ENCODE peak calls at places on chromosomes 7 and 10, in nine cellular contexts. C, R, M, B, E, P, W, T and J are unnamed samples.

GRCh38 chr7:107660381-107661080 is at the start of gene SLC26A4:
- DNase-seq in C (no peak), R (no peak), M (no peak), B (no peak), E (no peak), P (peak; percentile 81), W (no peak), T (no peak), J (no peak)

GRCh38 chr10:107434201-107434600 is 269.7 kb upstream of the SORCS1 start:
- DNase-seq in C (no peak), R (no peak), M (no peak), B (no peak), E (no peak), P (no peak), W (no peak), T (no peak), J (no peak)

GRCh38 chr7:66757939-66758338 is 17.4 kb downstream of the RABGEF1 start:
- DNase-seq in C (no peak), R (no peak), M (no peak), B (no peak), E (no peak), P (no peak), W (no peak), T (no peak), J (no peak)

GRCh38 chr10:112898540-112899395 is 51.3 kb upstream of the TCF7L2 start:
- DNase-seq in C (peak; percentile 66), R (no peak), M (no peak), B (no peak), E (peak; percentile 81), P (no peak), W (peak; percentile 71), T (no peak), J (peak; percentile 40)

GRCh38 chr7:158097511-158098124 is 490.0 kb downstream of the PTPRN2 start:
- DNase-seq in C (peak; percentile 14), R (peak; percentile 59), M (no peak), B (peak; percentile 28), E (no peak), P (peak; percentile 60), W (no peak), T (no peak), J (no peak)

GRCh38 chr7:1300636-1301035 is 68.0 kb downstream of the UNCX start:
- DNase-seq in C (no peak), R (no peak), M (no peak), B (no peak), E (no peak), P (peak; percentile 58), W (no peak), T (no peak), J (no peak)

GRCh38 chr10:103638948-103639347 is 145.4 kb downstream of the NEURL1 start:
- DNase-seq in C (no peak), R (no peak), M (no peak), B (no peak), E (no peak), P (no peak), W (no peak), T (no peak), J (no peak)

GRCh38 chr10:103057980-103058568 is 135.0 kb downstream of the NT5C2 start:
- DNase-seq in C (no peak), R (no peak), M (no peak), B (no peak), E (no peak), P (no peak), W (no peak), T (no peak), J (no peak)

GRCh38 chr7:50618281-50618680 is 53.1 kb upstream of the DDC start:
- DNase-seq in C (no peak), R (no peak), M (no peak), B (no peak), E (no peak), P (no peak), W (no peak), T (no peak), J (no peak)

GRCh38 chr7:124701955-124702354 is 63.6 kb downstream of the GPR37 start:
- DNase-seq in C (no peak), R (no peak), M (no peak), B (no peak), E (no peak), P (no peak), W (no peak), T (no peak), J (no peak)

GRCh38 chr7:151313857-151314256 is 27.8 kb upstream of the NUB1 start:
- DNase-seq in C (peak; percentile 54), R (no peak), M (peak; percentile 21), B (peak; percentile 72), E (no peak), P (peak; percentile 75), W (no peak), T (no peak), J (peak; percentile 29)

GRCh38 chr7:77985974-77986339 is 187.4 kb downstream of the PHTF2 start:
- DNase-seq in C (no peak), R (no peak), M (no peak), B (no peak), E (no peak), P (no peak), W (no peak), T (no peak), J (no peak)

GRCh38 chr10:72261323-72262018 is 12.3 kb upstream of the DDIT4 start:
- DNase-seq in C (peak; percentile 36), R (no peak), M (no peak), B (no peak), E (no peak), P (no peak), W (peak; percentile 35), T (peak; percentile 54), J (no peak)
- TF ChIP-seq POLR2A in C (no peak), R (no peak), M (no peak), B (no peak), E (no peak), P (no peak), W (peak; percentile 20), T (no peak), J (no peak)

GRCh38 chr10:29057712-29058426 is 231.0 kb upstream of the LYZL1 start:
- DNase-seq in C (no peak), R (no peak), M (peak; percentile 8), B (no peak), E (no peak), P (no peak), W (no peak), T (no peak), J (peak; percentile 61)
- TF ChIP-seq EP300 in C (no peak), R (no peak), M (no peak), B (no peak), E (no peak), P (no peak), W (no peak), T (no peak), J (no peak)

DNA sequence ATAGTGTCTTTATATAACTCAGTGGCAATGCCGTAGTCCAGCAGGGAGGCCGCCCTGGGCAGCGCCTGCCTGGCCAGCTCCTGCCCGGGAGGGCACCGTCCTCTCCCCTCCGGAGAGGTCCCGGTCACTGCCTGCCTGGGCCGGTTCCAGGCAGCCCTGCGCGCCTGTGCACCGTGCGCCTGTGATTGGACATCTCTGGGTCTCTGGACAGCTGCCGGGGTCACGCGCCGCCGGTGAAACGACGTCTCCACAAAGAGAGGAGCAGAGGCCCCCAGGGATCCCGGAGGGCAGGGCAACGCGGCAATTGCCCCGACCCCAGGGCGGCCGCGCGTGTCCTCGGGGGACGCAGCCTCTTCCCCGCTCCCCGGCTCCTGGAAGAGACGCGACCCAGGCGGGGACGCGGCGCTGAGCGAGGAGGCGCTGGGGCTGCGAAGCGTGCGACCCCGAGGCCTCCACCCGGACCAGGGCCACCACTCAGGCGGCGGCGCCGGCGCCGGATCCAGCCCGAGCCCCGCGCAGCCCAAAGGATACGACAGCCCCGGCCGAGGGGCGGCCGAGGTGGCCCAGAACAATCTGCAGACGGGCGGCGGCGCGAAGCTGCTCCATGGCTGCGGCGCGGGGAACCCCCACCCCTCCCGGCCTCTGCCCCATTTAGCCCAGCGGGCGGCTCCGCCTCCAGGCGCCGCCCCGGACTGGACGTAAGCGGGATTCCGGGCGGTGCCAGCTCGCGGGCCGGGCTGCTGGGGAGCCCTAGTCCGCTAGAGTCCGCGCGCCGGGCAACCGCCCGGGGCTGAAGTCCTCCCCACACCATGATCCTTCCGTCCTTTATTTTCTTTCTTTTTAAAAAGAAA is at the start of gene PHYH:
- DNase-seq in C (peak; percentile 94), R (peak; percentile 95), M (peak; percentile 85), B (peak; percentile 97), E (peak; percentile 83), P (peak; percentile 98), W (peak; percentile 94), T (peak; percentile 90), J (peak; percentile 90)
- TF ChIP-seq POLR2A in C (peak; percentile 34), R (no peak), M (peak; percentile 75), B (peak; percentile 50), E (peak; percentile 97), P (peak; percentile 91), W (peak; percentile 88), T (peak; percentile 69), J (peak; percentile 74)

GRCh38 chr7:97512441-97513207 is 219.3 kb upstream of the TAC1 start:
- DNase-seq in C (no peak), R (no peak), M (no peak), B (no peak), E (no peak), P (no peak), W (no peak), T (no peak), J (no peak)
- TF ChIP-seq EP300 in C (no peak), R (no peak), M (no peak), B (no peak), E (no peak), P (no peak), W (no peak), T (peak; percentile 53), J (no peak)